ENCODE peak calls at places on chromosomes 1 and 21, in four cellular contexts. U is fibroblast of mammary gland, Z is foreskin fibroblast, N is hepatocyte. X is an unnamed sample.

GRCh38 chr1:115411388-115412063 is 73.5 kb upstream of the NGF start:
- DNase-seq in U (peak), Z (peak), N (peak), X (no peak)

GRCh38 chr1:66276229-66276628 is 257.7 kb upstream of the SGIP1 start:
- DNase-seq in U (no peak), Z (no peak), N (no peak), X (no peak)

GRCh38 chr1:223776075-223776814 is 63.9 kb downstream of the CAPN2 start:
- DNase-seq in U (peak), Z (peak), N (peak), X (peak)

GRCh38 chr1:202009326-202010031 is 908 bp upstream of the ELF3 start:
- DNase-seq in U (peak), Z (peak), N (peak), X (peak)

GRCh38 chr21:38352536-38353219 is 95.9 kb downstream of the KCNJ15 start:
- DNase-seq in U (peak), Z (peak), N (peak), X (peak)

GRCh38 chr1:88935522-88936222 is 44.3 kb upstream of the GTF2B start:
- DNase-seq in U (peak), Z (peak), N (peak), X (peak)

GRCh38 chr21:41954654-41955499 is 1.1 kb upstream of the C2CD2 start:
- DNase-seq in U (no peak), Z (no peak), N (no peak), X (no peak)

GRCh38 chr21:17428484-17428869 is 84.4 kb upstream of the CXADR start:
- DNase-seq in U (no peak), Z (no peak), N (no peak), X (no peak)

GRCh38 chr1:15941899-15942660 is 33.8 kb downstream of the ZBTB17 start:
- DNase-seq in U (no peak), Z (no peak), N (no peak), X (no peak)

GRCh38 chr1:182580736-182581135 is 8.3 kb downstream of the RNASEL start:
- DNase-seq in U (no peak), Z (no peak), N (no peak), X (no peak)

GRCh38 chr1:24849653-24850295 is 80.3 kb downstream of the RUNX3 start:
- DNase-seq in U (peak), Z (no peak), N (peak), X (no peak)

GRCh38 chr1:58460469-58460868 is 86.1 kb downstream of the OMA1 start:
- DNase-seq in U (peak), Z (no peak), N (peak), X (no peak)

GRCh38 chr1:205448540-205449253 is 7.1 kb downstream of the BLACAT1 start:
- DNase-seq in U (no peak), Z (no peak), N (no peak), X (no peak)

GRCh38 chr1:10635385-10635896 is 160.7 kb downstream of the PEX14 start:
- DNase-seq in U (peak), Z (no peak), N (no peak), X (no peak)

GRCh38 chr1:22443332-22443731 is 8.3 kb upstream of the ZBTB40 start:
- DNase-seq in U (no peak), Z (no peak), N (no peak), X (no peak)

GRCh38 chr1:35773711-35774110 is 3.9 kb upstream of the CLSPN start:
- DNase-seq in U (no peak), Z (no peak), N (no peak), X (no peak)

GRCh38 chr1:35777109-35777508 is 7.3 kb upstream of the CLSPN start:
- DNase-seq in U (no peak), Z (no peak), N (no peak), X (no peak)
- H3K4me3 ChIP-seq in U (no peak), Z (no peak), N (no peak), X (no peak)

GRCh38 chr1:237492359-237492758 is 398.4 kb downstream of the ZP4 start:
- DNase-seq in U (no peak), Z (no peak), N (no peak), X (no peak)
- TF ChIP-seq CTCF in U (no peak), Z (no peak), N (no peak), X (no peak)

GRCh38 chr1:60132985-60133673 is 59.6 kb upstream of the C1orf87 start:
- DNase-seq in U (peak), Z (peak), N (peak), X (peak)
- H3K4me3 ChIP-seq in U (no peak), Z (no peak), N (no peak), X (no peak)

DNA sequence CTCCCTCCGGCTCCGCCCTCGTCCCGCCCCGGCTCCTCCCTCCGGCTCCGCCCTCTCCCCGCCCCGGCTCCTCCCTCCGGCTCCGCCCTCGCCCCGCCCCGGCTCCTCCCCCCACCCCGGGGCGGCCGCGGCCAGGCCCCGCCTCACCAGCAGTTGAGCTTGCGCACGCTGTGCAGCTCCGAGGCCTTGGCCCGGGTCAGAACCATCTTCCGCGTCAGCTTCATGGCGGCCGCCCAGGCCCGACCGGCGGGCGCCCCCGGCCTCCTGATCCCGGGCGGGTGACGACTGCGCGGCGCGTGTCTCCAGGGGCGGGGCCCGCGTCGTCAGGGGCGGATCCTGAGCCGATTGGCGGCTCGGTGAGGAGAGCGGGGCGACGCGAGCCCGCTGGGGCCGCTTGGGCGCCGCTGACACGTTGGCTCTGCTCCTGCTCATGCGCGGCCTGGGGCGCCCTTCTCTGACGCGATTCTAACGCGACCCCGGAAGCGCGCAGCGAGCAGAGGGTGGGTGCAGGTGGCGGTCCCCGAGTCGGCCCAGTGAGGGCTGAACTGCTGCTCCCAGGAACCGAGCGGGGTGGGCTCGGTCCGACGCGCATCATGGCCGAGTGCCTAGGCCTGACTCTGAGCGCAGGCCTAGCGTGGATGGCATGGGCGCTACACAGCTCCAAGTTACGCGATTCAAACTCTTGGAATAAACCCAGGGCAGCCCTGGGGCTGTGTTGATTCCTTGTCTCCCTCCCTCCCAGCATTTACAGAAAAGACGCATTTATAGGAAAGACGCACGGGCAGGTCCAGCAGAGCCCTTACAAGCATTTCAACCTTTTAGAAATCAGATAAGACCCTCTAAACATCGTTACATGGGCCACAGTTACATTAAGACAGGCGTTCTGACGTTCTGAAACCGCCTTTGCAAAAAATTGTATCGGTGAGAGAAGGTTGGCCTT is at the start of gene CFAP410:
- DNase-seq in U (peak), Z (peak), N (peak), X (peak)
- TF ChIP-seq CTCF in U (no peak), Z (no peak), N (no peak), X (no peak)

DNA sequence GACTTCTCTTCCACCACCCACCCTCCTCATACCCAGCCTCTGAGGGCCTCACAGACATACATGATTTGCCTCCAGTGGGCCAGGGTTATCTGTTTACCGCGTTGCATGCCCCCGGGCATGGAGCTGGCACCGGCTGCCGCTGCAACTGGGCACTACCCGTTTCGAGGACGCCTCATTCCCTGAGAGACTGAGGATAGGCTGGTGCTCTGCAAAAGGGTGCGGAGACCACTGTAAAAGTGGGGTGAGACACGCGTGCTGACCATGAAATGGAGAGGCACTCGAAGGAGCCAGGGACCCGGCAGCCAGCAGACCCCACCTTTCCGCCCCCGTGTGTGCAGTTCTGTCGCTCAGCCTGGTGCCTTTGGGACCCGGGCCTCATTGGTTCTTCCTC is 20.6 kb downstream of the TP73 start:
- DNase-seq in U (no peak), Z (no peak), N (no peak), X (no peak)
- H3K4me3 ChIP-seq in U (no peak), Z (no peak), N (no peak), X (no peak)

X was measured in AG04450.